ENCODE peak calls at places on chromosomes 13 and 19, in five cellular contexts. One of them, this sample, is unnamed.

GRCh38 chr19:47305309-47305751 is 4.3 kb upstream of the C5AR1 start:
- DNase-seq in left cardiac atrium: peak; percentile 64
- DNase-seq in AG04450: peak; percentile 78
- DNase-seq in CD8-positive, alpha-beta T cell: peak; percentile 45
- DNase-seq in T-helper 1 cell: peak; percentile 55
- DNase-seq in this sample: peak; percentile 96

GRCh38 chr13:76231522-76232167 is 595.5 kb downstream of the LMO7 start:
- DNase-seq in left cardiac atrium: no peak
- DNase-seq in CD8-positive, alpha-beta T cell: no peak
- DNase-seq in AG04450: no peak
- DNase-seq in T-helper 1 cell: no peak
- DNase-seq in this sample: no peak

GRCh38 chr19:892243-892996 is 567 bp downstream of the MED16 start:
- DNase-seq in AG04450: no peak
- DNase-seq in left cardiac atrium: no peak
- DNase-seq in T-helper 1 cell: no peak
- DNase-seq in CD8-positive, alpha-beta T cell: peak; percentile 42
- DNase-seq in this sample: no peak

GRCh38 chr13:24564881-24565280 is 52.3 kb upstream of the PARP4 start:
- DNase-seq in AG04450: no peak
- DNase-seq in T-helper 1 cell: no peak
- DNase-seq in CD8-positive, alpha-beta T cell: no peak
- DNase-seq in left cardiac atrium: no peak
- DNase-seq in this sample: no peak

GRCh38 chr19:35013820-35014754 is 14.0 kb downstream of the GRAMD1A start:
- DNase-seq in AG04450: no peak
- DNase-seq in left cardiac atrium: no peak
- DNase-seq in T-helper 1 cell: peak; percentile 73
- DNase-seq in CD8-positive, alpha-beta T cell: peak; percentile 59
- DNase-seq in this sample: no peak

GRCh38 chr19:3684817-3685410 is 15.4 kb downstream of the PIP5K1C start:
- DNase-seq in CD8-positive, alpha-beta T cell: no peak
- DNase-seq in T-helper 1 cell: no peak
- DNase-seq in AG04450: no peak
- DNase-seq in left cardiac atrium: no peak
- DNase-seq in this sample: no peak

GRCh38 chr19:7679771-7680605 is 645 bp upstream of the TRAPPC5 start:
- DNase-seq in AG04450: no peak
- DNase-seq in T-helper 1 cell: no peak
- DNase-seq in left cardiac atrium: no peak
- DNase-seq in CD8-positive, alpha-beta T cell: no peak
- DNase-seq in this sample: no peak

GRCh38 chr19:42032428-42032827 is 37.6 kb downstream of the GRIK5 start:
- DNase-seq in CD8-positive, alpha-beta T cell: no peak
- DNase-seq in AG04450: no peak
- DNase-seq in T-helper 1 cell: no peak
- DNase-seq in left cardiac atrium: no peak
- DNase-seq in this sample: no peak

GRCh38 chr13:80132741-80133601 is 208.0 kb downstream of the SPRY2 start:
- DNase-seq in T-helper 1 cell: no peak
- DNase-seq in left cardiac atrium: peak; percentile 56
- DNase-seq in CD8-positive, alpha-beta T cell: no peak
- DNase-seq in AG04450: no peak
- DNase-seq in this sample: no peak

GRCh38 chr13:32587774-32588165 is 1.5 kb downstream of the PDS5B start:
- DNase-seq in left cardiac atrium: no peak
- DNase-seq in T-helper 1 cell: no peak
- DNase-seq in CD8-positive, alpha-beta T cell: no peak
- DNase-seq in AG04450: no peak
- DNase-seq in this sample: no peak

GRCh38 chr13:57114945-57115344 is 25.8 kb upstream of the PRR20A start:
- DNase-seq in T-helper 1 cell: no peak
- DNase-seq in CD8-positive, alpha-beta T cell: no peak
- DNase-seq in AG04450: no peak
- DNase-seq in left cardiac atrium: no peak
- DNase-seq in this sample: no peak

GRCh38 chr13:112270951-112271350 is 105.2 kb upstream of the SPACA7 start:
- DNase-seq in T-helper 1 cell: no peak
- DNase-seq in left cardiac atrium: no peak
- DNase-seq in AG04450: no peak
- DNase-seq in CD8-positive, alpha-beta T cell: no peak
- DNase-seq in this sample: no peak

GRCh38 chr19:17423429-17424208 is 3.8 kb downstream of the MVB12A start:
- DNase-seq in AG04450: no peak
- DNase-seq in CD8-positive, alpha-beta T cell: no peak
- DNase-seq in T-helper 1 cell: no peak
- DNase-seq in left cardiac atrium: no peak
- DNase-seq in this sample: no peak

GRCh38 chr19:44623626-44624025 is 10.3 kb downstream of the IGSF23 start:
- DNase-seq in T-helper 1 cell: no peak
- DNase-seq in left cardiac atrium: no peak
- DNase-seq in CD8-positive, alpha-beta T cell: no peak
- DNase-seq in AG04450: no peak
- DNase-seq in this sample: no peak

GRCh38 chr19:27740396-27740795 is 1472.6 kb downstream of the UQCRFS1 start:
- DNase-seq in CD8-positive, alpha-beta T cell: no peak
- DNase-seq in left cardiac atrium: no peak
- DNase-seq in T-helper 1 cell: no peak
- DNase-seq in AG04450: no peak
- DNase-seq in this sample: no peak

GRCh38 chr19:28727133-28727834 is 485.7 kb downstream of the UQCRFS1 start:
- DNase-seq in left cardiac atrium: peak; percentile 26
- DNase-seq in CD8-positive, alpha-beta T cell: no peak
- DNase-seq in T-helper 1 cell: no peak
- DNase-seq in AG04450: no peak
- DNase-seq in this sample: no peak

GRCh38 chr13:44971656-44972595 is 17.3 kb downstream of the NUFIP1 start:
- DNase-seq in AG04450: no peak
- DNase-seq in T-helper 1 cell: no peak
- DNase-seq in left cardiac atrium: no peak
- DNase-seq in CD8-positive, alpha-beta T cell: no peak
- DNase-seq in this sample: peak; percentile 31

GRCh38 chr19:46955114-46955812 is 64.4 kb upstream of the NPAS1 start:
- DNase-seq in CD8-positive, alpha-beta T cell: peak; percentile 16
- DNase-seq in AG04450: no peak
- DNase-seq in left cardiac atrium: no peak
- DNase-seq in T-helper 1 cell: peak; percentile 26
- DNase-seq in this sample: no peak

GRCh38 chr19:9498183-9498902 is at the start of gene ZNF560:
- DNase-seq in CD8-positive, alpha-beta T cell: no peak
- DNase-seq in AG04450: no peak
- DNase-seq in T-helper 1 cell: no peak
- DNase-seq in left cardiac atrium: no peak
- DNase-seq in this sample: no peak

GRCh38 chr13:94205896-94206295 is 273.6 kb downstream of the DCT start:
- DNase-seq in left cardiac atrium: no peak
- DNase-seq in AG04450: no peak
- DNase-seq in CD8-positive, alpha-beta T cell: no peak
- DNase-seq in T-helper 1 cell: no peak
- DNase-seq in this sample: no peak